ENCODE peak calls at places on chromosomes 11 and 22, in five cellular contexts. Z is Peyer's patch, Q is esophagus squamous epithelium, V is IMR-90, G is tibial nerve. P is an unnamed sample.

GRCh38 chr11:119728651-119729580 is at the start of gene NECTIN1:
- DNase-seq in V (peak; percentile 79), Q (peak; percentile 46), Z (peak; percentile 94), G (peak; percentile 80), P (peak; percentile 84)

GRCh38 chr11:11555228-11555627 is 66.6 kb downstream of the GALNT18 start:
- DNase-seq in Z (no peak), G (no peak), V (no peak), Q (no peak), P (no peak)

GRCh38 chr11:119759324-119759723 is 30.3 kb upstream of the NECTIN1 start:
- DNase-seq in V (peak; percentile 6), Z (no peak), Q (no peak), G (no peak), P (peak; percentile 50)

GRCh38 chr22:48782817-48783511 is 1044.7 kb downstream of the BRD1 start:
- DNase-seq in Z (no peak), G (peak; percentile 4), Q (no peak), V (no peak), P (peak; percentile 5)

GRCh38 chr11:114250993-114251796 is 45.0 kb upstream of the NNMT start:
- DNase-seq in V (no peak), Z (no peak), G (peak; percentile 66), Q (no peak), P (no peak)

GRCh38 chr11:74085542-74085892 is 76.6 kb upstream of the UCP3 start:
- DNase-seq in Q (no peak), G (no peak), Z (no peak), V (peak; percentile 25), P (peak; percentile 82)

GRCh38 chr11:117819096-117820040 is 5.2 kb downstream of the FXYD2 start:
- DNase-seq in Q (no peak), Z (peak; percentile 78), V (peak; percentile 63), G (no peak), P (no peak)

GRCh38 chr11:59783632-59784090 is 26.9 kb downstream of the MRPL16 start:
- DNase-seq in G (no peak), Q (no peak), V (no peak), Z (no peak), P (no peak)

GRCh38 chr11:101915811-101916291 is 471 bp downstream of the ANGPTL5 start:
- DNase-seq in G (no peak), V (peak; percentile 36), Z (no peak), Q (no peak), P (peak; percentile 7)

GRCh38 chr11:121337740-121338272 is 45.2 kb downstream of the SC5D start:
- DNase-seq in V (no peak), Q (no peak), G (peak; percentile 40), Z (no peak), P (no peak)

GRCh38 chr11:10349806-10350205 is 44.9 kb downstream of the ADM start:
- DNase-seq in Z (no peak), Q (no peak), G (no peak), V (no peak), P (no peak)

GRCh38 chr11:6006395-6006794 is 351 bp downstream of the OR56A4 start:
- DNase-seq in Q (no peak), G (no peak), V (no peak), Z (no peak), P (no peak)

GRCh38 chr11:70694371-70694770 is 296.0 kb downstream of the CTTN start:
- DNase-seq in Z (no peak), Q (no peak), V (no peak), G (no peak), P (no peak)

GRCh38 chr11:88469828-88470227 is 132.3 kb upstream of the CTSC start:
- DNase-seq in Q (no peak), V (peak; percentile 36), Z (no peak), G (no peak), P (no peak)

GRCh38 chr11:65660038-65660437 is 2.7 kb downstream of the RELA start:
- DNase-seq in Z (no peak), Q (no peak), G (no peak), V (no peak), P (no peak)
- TF ChIP-seq POLR2A in Z (no peak), Q (no peak), G (no peak), V (no peak), P (no peak)

DNA sequence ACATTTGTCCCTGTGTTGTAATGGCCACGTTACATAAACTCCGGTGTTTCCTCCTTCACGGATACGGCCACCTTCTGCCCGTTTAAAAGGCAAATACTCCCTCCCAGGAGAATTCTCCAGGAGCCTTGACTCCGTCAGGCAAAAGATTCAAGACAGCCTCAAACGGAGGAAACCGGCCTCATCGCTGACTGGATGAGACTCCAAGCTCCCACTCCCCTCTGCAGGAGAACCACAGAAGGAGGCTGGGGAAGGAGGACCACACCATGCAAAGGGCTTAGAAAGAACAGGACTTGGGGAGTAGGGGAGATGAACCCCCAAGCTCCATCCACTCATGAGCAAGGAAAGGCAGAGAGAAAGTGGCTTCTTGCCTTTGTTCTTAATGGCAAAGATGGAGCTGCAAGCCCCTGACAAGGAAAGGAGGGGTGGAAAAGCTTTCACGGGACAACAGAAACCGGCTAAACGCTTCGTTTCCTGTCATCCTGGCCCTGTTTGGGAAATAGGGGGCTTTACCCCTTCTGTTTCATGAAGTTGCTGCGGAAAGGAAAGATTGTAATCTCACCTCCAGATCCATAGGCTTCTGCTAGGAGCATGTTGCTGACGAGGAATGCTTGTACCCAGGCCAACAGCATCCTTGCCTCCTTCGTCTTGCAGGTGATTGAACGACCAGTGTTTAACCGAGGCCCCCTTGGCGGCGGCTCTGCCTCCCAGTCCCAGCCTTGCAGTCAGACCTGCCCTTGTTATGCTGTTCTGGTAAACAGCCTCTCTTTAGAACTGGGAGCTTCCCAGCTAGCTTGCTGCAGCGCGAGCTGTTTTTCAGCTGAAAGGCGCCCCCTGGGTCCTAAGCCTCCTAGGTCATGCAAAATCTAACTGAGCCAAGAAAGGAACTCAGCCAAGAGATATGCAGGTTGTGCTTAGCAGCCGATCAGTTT is at the start of gene PIK3IP1:
- DNase-seq in G (peak; percentile 88), Z (peak; percentile 88), V (peak; percentile 91), Q (peak; percentile 51), P (peak; percentile 91)
- TF ChIP-seq POLR2A in G (peak; percentile 95), Z (peak; percentile 96), V (peak; percentile 71), Q (peak; percentile 97), P (peak; percentile 83)

DNA sequence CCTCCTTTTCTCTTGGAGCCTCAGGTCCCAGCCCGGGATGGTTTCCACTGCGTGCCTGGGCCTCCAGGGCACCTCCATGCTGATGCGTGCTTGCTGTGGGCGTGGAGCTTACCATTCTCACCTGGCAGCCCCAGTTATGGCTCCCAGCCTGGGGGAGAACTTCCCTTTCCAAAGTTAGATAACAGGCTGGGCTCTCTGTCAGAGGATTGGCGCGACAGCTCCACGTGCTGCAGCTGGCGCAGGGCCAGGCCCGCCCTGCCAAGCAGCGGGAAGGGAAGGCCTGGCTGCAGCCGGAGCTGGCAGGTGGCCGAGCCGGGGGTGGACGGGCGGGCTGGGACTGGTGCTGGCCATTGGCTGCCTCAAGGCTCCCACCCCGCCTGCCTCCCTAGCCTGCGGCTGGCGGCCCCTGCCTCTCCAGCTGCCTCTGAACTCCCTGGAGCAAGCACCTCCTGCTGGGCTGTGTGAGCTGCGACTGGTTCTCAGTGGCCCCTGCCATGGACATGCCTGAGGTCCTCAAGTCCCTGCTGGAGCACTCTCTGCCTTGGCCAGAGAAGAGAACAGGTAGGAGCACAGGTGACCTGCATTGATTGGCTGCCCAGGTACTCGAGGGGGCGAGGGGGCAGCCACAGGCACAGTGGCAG is 14.6 kb upstream of the TEF start:
- DNase-seq in Q (no peak), Z (peak; percentile 95), G (peak; percentile 96), V (peak; percentile 96), P (peak; percentile 97)
- TF ChIP-seq POLR2A in Q (no peak), Z (no peak), G (peak; percentile 83), V (no peak), P (no peak)

GRCh38 chr22:37161442-37161841 is 11.7 kb upstream of the IL2RB start:
- DNase-seq in G (no peak), Q (no peak), Z (no peak), V (no peak), P (peak; percentile 38)

GRCh38 chr22:37158963-37159290 is 9.2 kb upstream of the IL2RB start:
- DNase-seq in Q (no peak), V (no peak), Z (no peak), G (no peak), P (no peak)

GRCh38 chr22:37162221-37163095 is 12.7 kb upstream of the IL2RB start:
- DNase-seq in Z (no peak), Q (no peak), V (no peak), G (no peak), P (no peak)

GRCh38 chr22:37157516-37158289 is 8.0 kb upstream of the IL2RB start:
- DNase-seq in Q (no peak), V (peak; percentile 31), G (no peak), Z (no peak), P (no peak)

GRCh38 chr22:37160037-37160436 is 10.3 kb upstream of the IL2RB start:
- DNase-seq in V (no peak), Q (no peak), G (no peak), Z (no peak), P (no peak)
- TF ChIP-seq POLR2A in V (no peak), Q (no peak), G (no peak), Z (no peak), P (no peak)

GRCh38 chr11:66003291-66003690 is 988 bp downstream of the BANF1 start:
- DNase-seq in Q (no peak), Z (no peak), G (no peak), V (no peak), P (no peak)

GRCh38 chr11:66001941-66002647 is at the start of the genes BANF1 and EIF1AD:
- DNase-seq in Q (peak; percentile 88), V (peak; percentile 98), Z (peak; percentile 92), G (peak; percentile 77), P (peak; percentile 98)

GRCh38 chr11:66004186-66004585 is 1.9 kb downstream of the BANF1 start:
- DNase-seq in V (no peak), G (no peak), Q (no peak), Z (no peak), P (no peak)

GRCh38 chr11:66006134-66006890 is 4.0 kb downstream of the BANF1 start:
- DNase-seq in V (no peak), Q (no peak), G (no peak), Z (no peak), P (no peak)

GRCh38 chr11:66002648-66003225 is 434 bp downstream of the BANF1 start:
- DNase-seq in Z (peak; percentile 85), G (no peak), Q (no peak), V (peak; percentile 48), P (no peak)
- TF ChIP-seq POLR2A in Z (no peak), G (no peak), Q (peak; percentile 8), V (no peak), P (no peak)

DNA sequence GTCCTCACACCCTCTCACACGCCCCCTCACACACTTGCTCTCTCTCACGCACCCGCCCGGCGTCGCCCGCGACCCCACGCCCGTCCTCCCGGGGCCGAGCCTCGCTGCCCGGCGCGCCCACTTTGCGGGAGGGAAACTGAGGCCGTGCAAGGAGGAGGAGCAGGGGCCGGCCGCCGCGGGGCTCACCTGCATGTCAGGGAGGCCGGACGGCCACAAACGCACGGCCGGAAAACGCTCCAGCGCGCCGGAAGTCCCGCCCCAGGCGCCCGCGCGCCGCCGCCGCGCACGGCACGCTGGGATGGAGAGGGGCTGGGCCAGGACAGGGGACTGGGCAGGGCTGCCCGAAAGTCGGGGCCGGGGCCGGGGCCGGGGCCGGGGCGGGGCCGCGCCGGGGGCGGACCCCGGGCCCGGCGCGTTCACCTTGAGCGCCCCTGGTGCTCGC is at the start of gene CHID1:
- DNase-seq in Z (peak; percentile 94), V (peak; percentile 67), G (peak; percentile 67), Q (no peak), P (peak; percentile 91)
- TF ChIP-seq POLR2A in Z (no peak), V (no peak), G (peak; percentile 49), Q (peak; percentile 28), P (peak; percentile 55)

GRCh38 chr11:125062931-125063428 is at the start of gene SLC37A2:
- DNase-seq in Q (no peak), Z (peak; percentile 72), V (peak; percentile 54), G (peak; percentile 37), P (peak; percentile 43)
- TF ChIP-seq POLR2A in Q (peak; percentile 47), Z (peak; percentile 20), V (peak; percentile 42), G (peak; percentile 34), P (peak; percentile 20)